ENCODE peak calls at places on chromosomes 16 and 17, in seven cellular contexts. J is choroid plexus epithelial cell; L is adrenal gland; F is iPS DF 6.9; D is left lung; G is IMR-90; Y is CD4-positive, CD25-positive, alpha-beta regulatory T cell. O is an unnamed sample.

GRCh38 chr16:634051-634670 is 1.9 kb downstream of the METTL26 start:
- DNase-seq in J (no peak), D (no peak), L (peak), F (no peak), G (no peak), Y (no peak), O (no peak)

GRCh38 chr16:79369796-79370195 is 230.7 kb downstream of the MAF start:
- DNase-seq in L (no peak), D (no peak), G (no peak), J (peak), F (no peak), Y (no peak), O (no peak)

GRCh38 chr16:49324703-49325102 is 43.1 kb upstream of the CBLN1 start:
- DNase-seq in F (no peak), D (no peak), G (no peak), J (no peak), L (no peak), Y (no peak), O (no peak)

GRCh38 chr17:30093463-30094147 is 23.0 kb upstream of the NSRP1 start:
- DNase-seq in Y (peak), G (peak), L (peak), J (peak), F (peak), D (no peak), O (no peak)

GRCh38 chr16:11667824-11668589 is at the start of gene SNN:
- DNase-seq in Y (peak), F (no peak), G (peak), J (peak), D (peak), L (peak), O (peak)

GRCh38 chr16:54031107-54031760 is 255.4 kb downstream of the IRX3 start:
- DNase-seq in G (no peak), Y (no peak), D (no peak), F (no peak), L (no peak), J (no peak), O (no peak)

GRCh38 chr17:62823111-62823895 is 15.2 kb upstream of the MARCHF10 start:
- DNase-seq in L (no peak), Y (no peak), J (peak), G (no peak), F (no peak), D (no peak), O (no peak)

GRCh38 chr16:57257455-57258070 is 12.5 kb downstream of the ARL2BP start:
- DNase-seq in D (no peak), L (no peak), Y (no peak), G (no peak), J (no peak), F (no peak), O (no peak)

GRCh38 chr16:88527186-88527936 is 42.8 kb upstream of the ZC3H18 start:
- DNase-seq in J (peak), Y (peak), F (no peak), L (no peak), G (peak), D (no peak), O (peak)

GRCh38 chr17:73165616-73166404 is 1.0 kb downstream of the SSTR2 start:
- DNase-seq in L (no peak), J (no peak), F (no peak), Y (no peak), G (no peak), D (no peak), O (no peak)

GRCh38 chr17:30819941-30820705 is 4.4 kb downstream of the CRLF3 start:
- DNase-seq in Y (no peak), J (peak), F (no peak), D (no peak), L (no peak), G (peak), O (no peak)

GRCh38 chr17:64315032-64315490 is 52.0 kb upstream of the TEX2 start:
- DNase-seq in D (peak), J (no peak), Y (no peak), L (peak), G (no peak), F (no peak), O (peak)

GRCh38 chr16:27322858-27323780 is 9.3 kb downstream of the IL4R start:
- DNase-seq in Y (no peak), G (no peak), D (no peak), F (no peak), J (no peak), L (no peak), O (peak)

GRCh38 chr17:47789611-47790520 is 31.7 kb downstream of the OSBPL7 start:
- DNase-seq in Y (peak), D (no peak), J (peak), F (peak), L (peak), G (peak), O (peak)

GRCh38 chr17:17176341-17176740 is 29.8 kb downstream of the PLD6 start:
- DNase-seq in G (no peak), F (no peak), D (no peak), Y (no peak), J (no peak), L (no peak), O (no peak)

GRCh38 chr17:57113656-57114055 is 28.6 kb downstream of the AKAP1 start:
- DNase-seq in D (no peak), F (no peak), Y (no peak), G (no peak), J (no peak), L (no peak), O (no peak)

GRCh38 chr16:10180771-10181163 is 1.5 kb downstream of the GRIN2A start:
- DNase-seq in Y (no peak), L (no peak), J (no peak), G (no peak), F (no peak), D (no peak), O (no peak)

GRCh38 chr16:72923757-72924156 is 124.2 kb downstream of the ZFHX3 start:
- DNase-seq in Y (no peak), D (no peak), G (no peak), J (no peak), F (no peak), L (no peak), O (no peak)

GRCh38 chr17:31726980-31727427 is 132.0 kb downstream of the COPRS start:
- DNase-seq in L (no peak), F (no peak), G (peak), J (peak), D (no peak), Y (no peak), O (no peak)

GRCh38 chr17:75864448-75864871 is 9.3 kb upstream of the WBP2 start:
- DNase-seq in D (peak), G (peak), J (peak), Y (no peak), F (no peak), L (no peak), O (peak)

GRCh38 chr16:1713933-1714332 is 7.9 kb downstream of the MAPK8IP3 start:
- DNase-seq in L (no peak), F (no peak), D (no peak), G (no peak), J (no peak), Y (no peak), O (no peak)
- H3K4me3 ChIP-seq in L (no peak), F (no peak), D (no peak), G (no peak), J (no peak), Y (no peak), O (no peak)

DNA sequence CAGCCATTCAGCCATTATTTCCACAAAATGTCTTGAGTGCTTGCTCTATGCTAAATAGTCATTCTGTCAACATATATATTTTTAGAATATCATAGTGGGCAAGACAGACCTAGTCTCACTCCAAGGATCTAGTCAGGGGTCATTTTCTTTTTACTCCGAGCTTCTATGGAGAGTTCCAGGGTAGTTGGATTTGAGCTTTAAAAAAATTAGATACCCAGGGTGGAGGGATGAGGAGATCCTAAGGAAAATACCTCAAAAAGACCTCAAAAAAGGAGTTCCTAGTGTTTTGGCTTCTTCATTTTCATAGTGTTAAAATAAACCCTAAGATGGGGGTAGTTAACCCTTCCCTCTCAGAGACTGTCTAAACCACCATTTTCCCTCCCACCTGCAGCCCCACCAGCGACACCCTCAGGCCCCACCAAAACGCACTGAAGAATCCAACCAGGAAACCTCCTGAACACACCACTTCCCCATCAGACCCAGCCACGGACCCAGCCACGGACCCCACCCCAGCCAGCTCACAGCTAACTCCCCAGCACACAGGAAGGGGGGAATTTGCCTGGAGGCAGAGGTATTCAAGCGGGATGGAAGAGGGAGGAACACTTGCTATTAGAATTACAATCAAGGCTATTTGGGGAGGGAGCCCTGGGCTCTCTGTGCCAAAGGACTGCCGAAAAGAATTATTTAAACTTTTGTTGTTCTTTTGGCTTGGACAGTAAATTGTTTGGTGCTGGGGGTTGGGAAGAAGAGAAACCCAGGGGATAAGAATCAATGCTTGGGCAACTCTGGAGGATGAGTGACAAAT is 2.2 kb downstream of the ETV4 start:
- DNase-seq in Y (no peak), D (no peak), F (no peak), L (no peak), G (no peak), J (no peak), O (no peak)
- H3K4me3 ChIP-seq in Y (no peak), D (no peak), F (peak), L (no peak), G (no peak), J (peak), O (no peak)

DNA sequence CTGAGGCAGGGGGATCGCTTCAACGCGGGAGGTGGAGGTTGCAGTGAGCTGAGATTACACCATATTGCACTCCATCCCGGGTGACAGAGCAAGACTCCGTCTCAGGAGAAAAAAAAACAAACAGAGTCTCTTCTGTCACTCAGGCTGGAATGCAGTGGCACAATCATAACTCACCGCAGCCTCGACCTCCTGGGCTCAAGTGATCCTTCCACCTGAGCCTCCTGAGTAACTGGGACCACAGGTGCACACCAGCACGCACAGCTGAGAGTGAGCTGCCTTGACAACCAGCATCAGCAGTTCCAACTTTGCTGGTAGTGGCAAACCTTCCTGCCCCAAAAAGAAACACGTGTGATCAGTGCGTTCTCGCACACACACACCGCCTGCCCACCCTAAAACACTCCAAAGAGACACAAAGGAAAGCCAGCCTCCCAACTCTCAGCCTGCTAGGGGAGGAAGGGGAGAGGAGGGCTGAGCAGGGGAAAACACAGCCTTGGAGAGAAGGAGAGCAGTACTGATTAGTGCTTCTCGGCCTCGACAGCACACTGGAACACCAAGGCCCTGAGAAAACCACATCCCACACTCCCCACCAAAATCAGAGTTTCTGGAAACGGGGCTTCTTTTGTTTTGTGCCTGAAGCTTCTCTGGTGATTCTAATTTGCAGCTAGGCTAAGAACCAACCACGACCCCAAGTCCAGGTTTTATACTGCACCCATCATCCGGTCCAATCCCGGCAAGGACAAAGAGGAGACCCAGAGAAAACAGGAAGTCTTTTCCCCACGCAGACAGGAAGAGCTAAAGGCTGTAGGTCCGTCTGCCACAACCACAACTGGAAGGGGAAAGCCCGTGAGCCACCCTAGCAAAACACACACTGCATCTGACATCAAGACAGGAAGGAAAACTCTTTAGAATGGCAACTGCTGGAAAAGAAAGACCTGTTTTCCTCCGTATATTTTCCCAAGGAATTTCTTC is 28.8 kb downstream of the ZCCHC14 start:
- DNase-seq in G (peak), D (peak), Y (no peak), J (peak), L (peak), F (no peak), O (no peak)
- H3K4me3 ChIP-seq in G (no peak), D (no peak), Y (peak), J (peak), L (no peak), F (no peak), O (no peak)

GRCh38 chr16:90011196-90011819 is 7.9 kb downstream of the DBNDD1 start:
- DNase-seq in J (no peak), G (no peak), L (no peak), F (no peak), Y (no peak), D (no peak), O (no peak)
- H3K4me3 ChIP-seq in J (no peak), G (no peak), L (no peak), F (no peak), Y (no peak), D (no peak), O (no peak)

GRCh38 chr17:81191116-81191515 is 25.1 kb upstream of the AATK start:
- DNase-seq in D (no peak), G (no peak), Y (no peak), L (no peak), F (no peak), J (no peak), O (no peak)
- H3K4me3 ChIP-seq in D (no peak), G (no peak), Y (no peak), L (no peak), F (no peak), J (no peak), O (no peak)

DNA sequence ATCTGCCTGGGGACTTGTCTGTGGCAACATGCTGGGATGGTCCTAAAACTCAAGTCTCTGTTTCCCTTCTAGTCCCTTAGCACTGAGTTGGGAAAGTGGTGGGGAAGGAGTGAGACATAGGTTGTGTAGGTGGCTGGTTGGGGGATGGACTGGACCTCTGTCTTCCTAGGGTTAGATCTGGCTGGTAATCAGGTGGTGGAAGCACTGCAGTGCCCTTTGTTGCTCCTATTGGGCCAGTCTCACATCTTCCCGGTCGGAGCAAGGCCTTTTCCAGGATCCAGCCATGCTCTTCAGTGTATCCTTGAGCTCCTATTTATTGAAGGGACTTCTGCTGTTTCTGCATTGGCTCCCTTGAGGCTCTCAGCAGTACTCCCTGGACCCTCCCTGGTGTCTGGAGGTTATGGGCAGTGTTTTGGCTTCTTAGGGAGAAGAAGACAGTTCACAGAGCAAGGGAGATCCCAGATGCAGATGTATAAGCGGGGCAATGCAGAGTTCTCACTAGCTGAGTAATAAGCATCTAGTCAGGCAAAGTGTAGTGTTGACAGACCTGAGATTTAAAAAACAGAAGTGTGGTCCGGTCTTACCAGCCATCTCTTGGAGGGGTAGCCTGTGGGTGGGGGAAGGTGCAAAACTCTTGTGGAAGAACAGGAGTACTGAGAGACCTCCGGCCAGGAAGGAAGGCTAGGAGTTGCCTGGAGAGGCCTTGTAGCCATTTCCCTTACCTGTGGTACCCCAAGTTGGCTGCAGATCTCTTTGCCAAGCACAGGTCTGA is 1.3 kb upstream of the NUTF2 start:
- DNase-seq in L (no peak), D (no peak), F (no peak), Y (no peak), G (no peak), J (no peak), O (no peak)
- H3K4me3 ChIP-seq in L (no peak), D (peak), F (peak), Y (peak), G (peak), J (peak), O (no peak)

O was measured in mucosa of descending colon.